ENCODE peak calls at places on chromosomes 3 and 15, in ten cellular contexts. O is prostate gland, I is fibroblast of the aortic adventitia, W is GM06990, F is pancreas, L is A549, T is GM13977, D is AG04450, E is RWPE1, N is tibial nerve. G is an unnamed sample.

GRCh38 chr15:74398183-74398582 is 30.7 kb upstream of the CYP11A1 start:
- DNase-seq in O (no peak), I (no peak), W (no peak), F (no peak), L (no peak), T (no peak), D (no peak), E (no peak), N (no peak), G (no peak)

GRCh38 chr3:78978037-78978436 is 789.8 kb downstream of the ROBO1 start:
- DNase-seq in O (no peak), I (peak), W (no peak), F (no peak), L (peak), T (no peak), D (no peak), E (peak), N (no peak), G (no peak)

GRCh38 chr3:49378249-49378899 is 20.2 kb upstream of the GPX1 start:
- DNase-seq in O (no peak), I (peak), W (no peak), F (no peak), L (no peak), T (no peak), D (no peak), E (no peak), N (peak), G (no peak)

GRCh38 chr15:35129361-35129760 is 44.3 kb upstream of the NANOGP8 start:
- DNase-seq in O (no peak), I (no peak), W (no peak), F (no peak), L (no peak), T (no peak), D (no peak), E (no peak), N (no peak), G (no peak)

GRCh38 chr3:192022412-192022811 is 561.4 kb downstream of the PYDC2 start:
- DNase-seq in O (no peak), I (peak), W (no peak), F (no peak), L (no peak), T (no peak), D (no peak), E (peak), N (no peak), G (no peak)

GRCh38 chr3:101665851-101666250 is 11.1 kb downstream of the ZBTB11 start:
- DNase-seq in O (no peak), I (no peak), W (no peak), F (no peak), L (no peak), T (no peak), D (no peak), E (no peak), N (no peak), G (no peak)

GRCh38 chr15:90227336-90227735 is 6.4 kb downstream of the CIB1 start:
- DNase-seq in O (no peak), I (no peak), W (no peak), F (no peak), L (no peak), T (no peak), D (no peak), E (no peak), N (no peak), G (no peak)

GRCh38 chr3:126481808-126482502 is 6.3 kb upstream of the ZXDC start:
- DNase-seq in O (no peak), I (peak), W (no peak), F (no peak), L (no peak), T (no peak), D (no peak), E (no peak), N (peak), G (no peak)

GRCh38 chr15:45641374-45641778 is 6.5 kb downstream of the SQOR start:
- DNase-seq in O (peak), I (peak), W (no peak), F (peak), L (peak), T (no peak), D (peak), E (peak), N (no peak), G (no peak)
- TF ChIP-seq CTCF in O (peak), I (peak), W (no peak), F (no peak), L (no peak), T (no peak), D (peak), E (no peak), N (no peak), G (no peak)

DNA sequence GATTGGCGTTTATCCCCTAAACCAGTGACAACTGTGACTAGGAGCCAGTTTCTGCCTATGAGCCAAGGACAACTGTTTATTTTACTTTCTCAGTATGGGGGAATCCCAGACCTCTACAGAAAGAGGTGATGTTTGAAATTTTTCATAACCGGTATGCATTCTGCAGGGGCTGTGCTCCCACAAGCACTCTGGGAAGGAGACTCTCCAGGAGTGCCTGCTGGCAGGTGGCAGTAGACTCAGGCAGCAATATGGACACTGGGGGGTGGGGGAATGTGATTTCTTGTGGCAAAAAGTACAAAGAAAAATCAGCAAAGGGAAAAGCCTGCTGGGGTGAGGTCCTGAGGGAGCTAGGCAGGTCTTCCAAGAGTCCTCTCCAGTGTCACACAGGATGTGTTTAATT is 5.9 kb downstream of the TGM4 start:
- DNase-seq in O (no peak), I (no peak), W (no peak), F (no peak), L (no peak), T (no peak), D (no peak), E (no peak), N (no peak), G (no peak)
- TF ChIP-seq CTCF in O (no peak), I (no peak), W (no peak), F (no peak), L (no peak), T (no peak), D (peak), E (no peak), N (no peak), G (no peak)

GRCh38 chr3:179717219-179717618 is 64.4 kb downstream of the USP13 start:
- DNase-seq in O (no peak), I (no peak), W (no peak), F (no peak), L (no peak), T (no peak), D (no peak), E (no peak), N (no peak), G (no peak)
- TF ChIP-seq CTCF in O (no peak), I (no peak), W (no peak), F (no peak), L (no peak), T (no peak), D (no peak), E (no peak), N (no peak), G (no peak)

GRCh38 chr3:144031938-144032337 is 60.3 kb downstream of the DIPK2A start:
- DNase-seq in O (peak), I (peak), W (peak), F (peak), L (no peak), T (no peak), D (no peak), E (no peak), N (no peak), G (no peak)

GRCh38 chr3:144034715-144035114 is 63.1 kb downstream of the DIPK2A start:
- DNase-seq in O (no peak), I (no peak), W (no peak), F (no peak), L (no peak), T (no peak), D (no peak), E (no peak), N (no peak), G (no peak)

GRCh38 chr3:144033863-144034262 is 62.2 kb downstream of the DIPK2A start:
- DNase-seq in O (no peak), I (no peak), W (no peak), F (no peak), L (no peak), T (no peak), D (no peak), E (no peak), N (no peak), G (no peak)

GRCh38 chr3:144033235-144033579 is 61.6 kb downstream of the DIPK2A start:
- DNase-seq in O (no peak), I (peak), W (peak), F (no peak), L (no peak), T (no peak), D (no peak), E (no peak), N (no peak), G (no peak)

DNA sequence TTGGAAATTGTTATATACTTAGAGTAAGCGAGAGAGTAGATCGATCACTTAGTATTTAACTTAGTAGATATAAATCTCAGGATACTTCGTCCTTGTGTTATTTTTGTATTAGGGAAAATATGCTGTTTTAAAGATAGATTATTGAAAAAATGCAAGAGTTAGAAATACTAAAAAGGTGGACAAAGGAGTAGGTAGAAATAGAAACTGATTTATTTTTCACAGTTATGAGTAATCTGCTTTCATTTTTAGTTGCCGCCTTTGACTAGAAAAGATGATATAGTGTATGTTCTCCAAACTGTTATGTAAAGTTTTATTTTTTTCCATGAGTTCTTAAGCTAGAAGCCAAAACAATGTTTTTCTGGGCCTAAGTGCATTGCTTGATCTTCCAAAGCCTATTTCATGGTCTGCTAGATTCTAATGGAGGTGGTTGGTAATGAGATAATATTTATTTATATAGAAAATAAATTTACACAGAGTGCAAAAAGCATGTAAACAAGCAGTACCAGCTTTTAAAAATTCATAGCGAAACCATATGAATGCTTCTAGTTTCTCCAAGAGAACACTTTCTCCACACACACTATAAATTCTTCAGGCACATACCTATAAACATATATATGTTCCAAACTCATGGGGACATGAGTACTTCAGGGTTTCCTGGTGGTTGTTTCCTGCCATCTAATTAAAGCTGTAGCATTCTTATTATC is 61.1 kb downstream of the DIPK2A start:
- DNase-seq in O (no peak), I (peak), W (peak), F (no peak), L (no peak), T (peak), D (no peak), E (no peak), N (no peak), G (no peak)
- TF ChIP-seq CTCF in O (no peak), I (no peak), W (no peak), F (no peak), L (no peak), T (no peak), D (no peak), E (no peak), N (no peak), G (no peak)

GRCh38 chr15:69766156-69766555 is 313.5 kb downstream of the RPLP1 start:
- DNase-seq in O (no peak), I (peak), W (no peak), F (no peak), L (no peak), T (no peak), D (no peak), E (no peak), N (no peak), G (no peak)
- TF ChIP-seq CTCF in O (peak), I (no peak), W (no peak), F (no peak), L (no peak), T (no peak), D (no peak), E (no peak), N (no peak), G (no peak)

GRCh38 chr3:149883134-149883533 is 70.1 kb downstream of the RNF13 start:
- DNase-seq in O (no peak), I (no peak), W (no peak), F (no peak), L (no peak), T (no peak), D (no peak), E (no peak), N (no peak), G (no peak)

GRCh38 chr3:149892371-149892770 is 78.3 kb downstream of the PFN2 start:
- DNase-seq in O (no peak), I (no peak), W (no peak), F (no peak), L (no peak), T (no peak), D (no peak), E (no peak), N (no peak), G (no peak)

GRCh38 chr3:149881879-149882278 is 68.9 kb downstream of the RNF13 start:
- DNase-seq in O (no peak), I (no peak), W (no peak), F (no peak), L (no peak), T (no peak), D (no peak), E (no peak), N (no peak), G (no peak)

DNA sequence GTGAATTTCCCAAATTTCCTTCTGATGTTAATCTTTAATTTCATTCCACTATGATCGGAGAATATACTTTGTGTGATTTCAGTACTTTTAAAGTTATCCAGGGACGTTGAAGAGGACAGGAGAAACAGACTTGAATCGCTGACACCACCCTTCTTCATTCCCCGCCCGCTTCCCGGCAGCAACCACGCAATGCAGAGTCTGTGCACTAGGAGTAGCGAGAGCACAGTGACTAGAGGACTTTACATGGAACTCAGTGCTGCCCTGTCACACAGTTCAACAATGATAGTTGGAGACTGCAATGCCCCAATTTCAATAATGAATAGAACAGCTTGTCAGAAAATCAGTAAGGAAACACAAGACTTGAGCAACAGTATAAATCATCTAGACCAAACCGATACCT is 73.9 kb downstream of the RNF13 start:
- DNase-seq in O (no peak), I (no peak), W (no peak), F (no peak), L (no peak), T (no peak), D (no peak), E (no peak), N (no peak), G (no peak)
- TF ChIP-seq CTCF in O (no peak), I (no peak), W (no peak), F (no peak), L (no peak), T (no peak), D (no peak), E (no peak), N (no peak), G (no peak)

GRCh38 chr15:61834076-61834697 is 226.1 kb downstream of the VPS13C start:
- DNase-seq in O (peak), I (peak), W (peak), F (peak), L (peak), T (peak), D (peak), E (peak), N (peak), G (peak)
- TF ChIP-seq CTCF in O (peak), I (peak), W (peak), F (peak), L (peak), T (peak), D (peak), E (peak), N (peak), G (peak)

GRCh38 chr3:184135149-184135910 is at the start of gene EIF2B5:
- DNase-seq in O (peak), I (peak), W (peak), F (peak), L (peak), T (peak), D (peak), E (peak), N (peak), G (peak)
- TF ChIP-seq CTCF in O (peak), I (peak), W (peak), F (no peak), L (no peak), T (peak), D (peak), E (peak), N (peak), G (no peak)